ENCODE peak calls at places on chromosomes 16 and 17, in six cellular contexts. One of them, this sample, is unnamed.

GRCh38 chr17:82446124-82446523 is 4.4 kb downstream of the CYBC1 start:
- DNase-seq in astrocyte of the spinal cord: no peak
- DNase-seq in lower leg skin: no peak
- DNase-seq in fibroblast of mammary gland: no peak
- DNase-seq in foreskin fibroblast: no peak
- DNase-seq in nephron progenitor cell: no peak
- DNase-seq in this sample: no peak

GRCh38 chr16:27149986-27150385 is 53.3 kb upstream of the KDM8 start:
- DNase-seq in astrocyte of the spinal cord: no peak
- DNase-seq in lower leg skin: no peak
- DNase-seq in fibroblast of mammary gland: no peak
- DNase-seq in foreskin fibroblast: no peak
- DNase-seq in nephron progenitor cell: no peak
- DNase-seq in this sample: no peak

GRCh38 chr16:64830653-64831052 is 291.2 kb downstream of the CDH11 start:
- DNase-seq in astrocyte of the spinal cord: peak; percentile 38
- DNase-seq in lower leg skin: no peak
- DNase-seq in fibroblast of mammary gland: peak; percentile 38
- DNase-seq in foreskin fibroblast: peak; percentile 61
- DNase-seq in nephron progenitor cell: no peak
- DNase-seq in this sample: peak; percentile 22

GRCh38 chr16:47236716-47237115 is 93.0 kb upstream of the NETO2 start:
- DNase-seq in astrocyte of the spinal cord: no peak
- DNase-seq in lower leg skin: no peak
- DNase-seq in fibroblast of mammary gland: no peak
- DNase-seq in foreskin fibroblast: no peak
- DNase-seq in nephron progenitor cell: no peak
- DNase-seq in this sample: no peak

GRCh38 chr17:48259710-48260291 is 152.2 kb downstream of the SNX11 start:
- DNase-seq in astrocyte of the spinal cord: peak; percentile 72
- DNase-seq in lower leg skin: no peak
- DNase-seq in fibroblast of mammary gland: peak; percentile 43
- DNase-seq in foreskin fibroblast: peak; percentile 64
- DNase-seq in nephron progenitor cell: no peak
- DNase-seq in this sample: peak; percentile 64

GRCh38 chr17:59108400-59109102 is 1.9 kb upstream of the TRIM37 start:
- DNase-seq in astrocyte of the spinal cord: no peak
- DNase-seq in lower leg skin: no peak
- DNase-seq in fibroblast of mammary gland: peak; percentile 2
- DNase-seq in foreskin fibroblast: no peak
- DNase-seq in nephron progenitor cell: no peak
- DNase-seq in this sample: no peak

GRCh38 chr17:52965856-52966255 is 807.3 kb upstream of the CA10 start:
- DNase-seq in astrocyte of the spinal cord: no peak
- DNase-seq in lower leg skin: no peak
- DNase-seq in fibroblast of mammary gland: no peak
- DNase-seq in foreskin fibroblast: no peak
- DNase-seq in nephron progenitor cell: no peak
- DNase-seq in this sample: no peak

GRCh38 chr17:29617125-29617480 is 5.6 kb downstream of the CORO6 start:
- DNase-seq in astrocyte of the spinal cord: peak; percentile 67
- DNase-seq in lower leg skin: peak; percentile 96
- DNase-seq in fibroblast of mammary gland: peak; percentile 70
- DNase-seq in foreskin fibroblast: peak; percentile 89
- DNase-seq in nephron progenitor cell: peak; percentile 82
- DNase-seq in this sample: peak; percentile 72

GRCh38 chr17:61639818-61640217 is 48.8 kb upstream of the NACA2 start:
- DNase-seq in astrocyte of the spinal cord: no peak
- DNase-seq in lower leg skin: no peak
- DNase-seq in fibroblast of mammary gland: no peak
- DNase-seq in foreskin fibroblast: no peak
- DNase-seq in nephron progenitor cell: no peak
- DNase-seq in this sample: no peak

GRCh38 chr17:38604479-38605229 is 1.1 kb downstream of the SRCIN1 start:
- DNase-seq in astrocyte of the spinal cord: no peak
- DNase-seq in lower leg skin: no peak
- DNase-seq in fibroblast of mammary gland: no peak
- DNase-seq in foreskin fibroblast: no peak
- DNase-seq in nephron progenitor cell: peak; percentile 58
- DNase-seq in this sample: no peak

GRCh38 chr17:751269-752001 is 629 bp downstream of the GEMIN4 start:
- DNase-seq in astrocyte of the spinal cord: peak; percentile 34
- DNase-seq in lower leg skin: peak; percentile 89
- DNase-seq in fibroblast of mammary gland: peak; percentile 49
- DNase-seq in foreskin fibroblast: peak; percentile 66
- DNase-seq in nephron progenitor cell: no peak
- DNase-seq in this sample: peak; percentile 47

GRCh38 chr17:66713533-66714042 is 121.3 kb upstream of the CACNG5 start:
- DNase-seq in astrocyte of the spinal cord: no peak
- DNase-seq in lower leg skin: peak; percentile 54
- DNase-seq in fibroblast of mammary gland: no peak
- DNase-seq in foreskin fibroblast: no peak
- DNase-seq in nephron progenitor cell: no peak
- DNase-seq in this sample: no peak

GRCh38 chr17:81440511-81441244 is 45.4 kb downstream of the BAHCC1 start:
- DNase-seq in astrocyte of the spinal cord: no peak
- DNase-seq in lower leg skin: no peak
- DNase-seq in fibroblast of mammary gland: no peak
- DNase-seq in foreskin fibroblast: no peak
- DNase-seq in nephron progenitor cell: peak; percentile 74
- DNase-seq in this sample: no peak
- TF ChIP-seq CTCF in astrocyte of the spinal cord: peak; percentile 58
- TF ChIP-seq CTCF in lower leg skin: no peak
- TF ChIP-seq CTCF in fibroblast of mammary gland: peak; percentile 35
- TF ChIP-seq CTCF in foreskin fibroblast: peak; percentile 43
- TF ChIP-seq CTCF in nephron progenitor cell: peak; percentile 67
- TF ChIP-seq CTCF in this sample: peak; percentile 46

GRCh38 chr17:39687546-39688474 is at the start of gene PGAP3:
- DNase-seq in astrocyte of the spinal cord: peak; percentile 96
- DNase-seq in lower leg skin: peak; percentile 95
- DNase-seq in fibroblast of mammary gland: peak; percentile 86
- DNase-seq in foreskin fibroblast: peak; percentile 93
- DNase-seq in nephron progenitor cell: peak; percentile 88
- DNase-seq in this sample: peak; percentile 91
- TF ChIP-seq CTCF in astrocyte of the spinal cord: no peak
- TF ChIP-seq CTCF in lower leg skin: no peak
- TF ChIP-seq CTCF in fibroblast of mammary gland: no peak
- TF ChIP-seq CTCF in foreskin fibroblast: no peak
- TF ChIP-seq CTCF in nephron progenitor cell: no peak
- TF ChIP-seq CTCF in this sample: no peak

GRCh38 chr16:71627631-71628236 is 1.8 kb downstream of the MARVELD3 start:
- DNase-seq in astrocyte of the spinal cord: no peak
- DNase-seq in lower leg skin: no peak
- DNase-seq in fibroblast of mammary gland: no peak
- DNase-seq in foreskin fibroblast: no peak
- DNase-seq in nephron progenitor cell: no peak
- DNase-seq in this sample: no peak
- TF ChIP-seq CTCF in astrocyte of the spinal cord: no peak
- TF ChIP-seq CTCF in lower leg skin: no peak
- TF ChIP-seq CTCF in fibroblast of mammary gland: no peak
- TF ChIP-seq CTCF in foreskin fibroblast: no peak
- TF ChIP-seq CTCF in nephron progenitor cell: no peak
- TF ChIP-seq CTCF in this sample: no peak

GRCh38 chr17:76122411-76123126 is 18.5 kb downstream of the FOXJ1 start:
- DNase-seq in astrocyte of the spinal cord: no peak
- DNase-seq in lower leg skin: no peak
- DNase-seq in fibroblast of mammary gland: no peak
- DNase-seq in foreskin fibroblast: no peak
- DNase-seq in nephron progenitor cell: no peak
- DNase-seq in this sample: no peak

GRCh38 chr17:76125391-76125675 is 15.7 kb downstream of the FOXJ1 start:
- DNase-seq in astrocyte of the spinal cord: no peak
- DNase-seq in lower leg skin: no peak
- DNase-seq in fibroblast of mammary gland: no peak
- DNase-seq in foreskin fibroblast: no peak
- DNase-seq in nephron progenitor cell: no peak
- DNase-seq in this sample: no peak

GRCh38 chr17:76124582-76125390 is 16.3 kb downstream of the FOXJ1 start:
- DNase-seq in astrocyte of the spinal cord: no peak
- DNase-seq in lower leg skin: no peak
- DNase-seq in fibroblast of mammary gland: peak; percentile 14
- DNase-seq in foreskin fibroblast: no peak
- DNase-seq in nephron progenitor cell: no peak
- DNase-seq in this sample: peak; percentile 21

GRCh38 chr17:76123127-76123499 is 17.9 kb downstream of the FOXJ1 start:
- DNase-seq in astrocyte of the spinal cord: no peak
- DNase-seq in lower leg skin: no peak
- DNase-seq in fibroblast of mammary gland: no peak
- DNase-seq in foreskin fibroblast: no peak
- DNase-seq in nephron progenitor cell: no peak
- DNase-seq in this sample: no peak

GRCh38 chr17:76123749-76124581 is 17.1 kb downstream of the FOXJ1 start:
- DNase-seq in astrocyte of the spinal cord: no peak
- DNase-seq in lower leg skin: no peak
- DNase-seq in fibroblast of mammary gland: no peak
- DNase-seq in foreskin fibroblast: no peak
- DNase-seq in nephron progenitor cell: no peak
- DNase-seq in this sample: no peak
- TF ChIP-seq CTCF in astrocyte of the spinal cord: no peak
- TF ChIP-seq CTCF in lower leg skin: no peak
- TF ChIP-seq CTCF in fibroblast of mammary gland: no peak
- TF ChIP-seq CTCF in foreskin fibroblast: no peak
- TF ChIP-seq CTCF in nephron progenitor cell: no peak
- TF ChIP-seq CTCF in this sample: no peak

GRCh38 chr17:7858487-7858832 is 657 bp downstream of the CYB5D1 start:
- DNase-seq in astrocyte of the spinal cord: no peak
- DNase-seq in lower leg skin: peak; percentile 89
- DNase-seq in fibroblast of mammary gland: peak; percentile 48
- DNase-seq in foreskin fibroblast: peak; percentile 85
- DNase-seq in nephron progenitor cell: peak; percentile 70
- DNase-seq in this sample: peak; percentile 50
- TF ChIP-seq CTCF in astrocyte of the spinal cord: peak; percentile 44
- TF ChIP-seq CTCF in lower leg skin: no peak
- TF ChIP-seq CTCF in fibroblast of mammary gland: peak; percentile 41
- TF ChIP-seq CTCF in foreskin fibroblast: peak; percentile 39
- TF ChIP-seq CTCF in nephron progenitor cell: peak; percentile 53
- TF ChIP-seq CTCF in this sample: peak; percentile 44

DNA sequence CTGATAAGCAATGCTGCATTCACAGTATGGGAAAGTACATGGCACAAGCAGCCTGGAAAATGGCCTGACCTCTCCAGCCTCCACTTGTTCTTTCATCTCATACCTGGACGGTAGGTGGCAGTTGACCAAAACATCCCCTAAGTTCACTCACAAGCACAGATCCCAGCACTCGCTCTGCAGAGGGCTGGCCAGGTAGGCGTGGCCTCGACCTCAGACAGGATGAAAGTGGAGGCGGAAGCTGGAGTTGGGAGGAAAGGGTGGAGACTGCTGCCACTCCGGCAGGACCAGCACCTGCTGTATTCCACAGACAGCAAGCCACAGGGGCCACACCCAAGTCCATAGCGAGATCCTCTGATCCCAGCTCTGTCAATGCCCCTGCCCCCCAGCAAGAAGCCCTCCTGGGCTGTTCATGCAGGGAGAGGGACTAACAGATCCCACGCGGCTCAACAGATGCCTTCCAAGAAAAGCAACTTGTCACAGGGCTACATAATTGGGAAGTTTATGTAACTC is 31.3 kb downstream of the ZCCHC14 start:
- DNase-seq in astrocyte of the spinal cord: peak; percentile 29
- DNase-seq in lower leg skin: peak; percentile 91
- DNase-seq in fibroblast of mammary gland: peak; percentile 54
- DNase-seq in foreskin fibroblast: peak; percentile 31
- DNase-seq in nephron progenitor cell: peak; percentile 75
- DNase-seq in this sample: peak; percentile 39
- TF ChIP-seq CTCF in astrocyte of the spinal cord: no peak
- TF ChIP-seq CTCF in lower leg skin: no peak
- TF ChIP-seq CTCF in fibroblast of mammary gland: peak; percentile 22
- TF ChIP-seq CTCF in foreskin fibroblast: no peak
- TF ChIP-seq CTCF in nephron progenitor cell: peak; percentile 41
- TF ChIP-seq CTCF in this sample: no peak

This sample was measured in fibroblast of pulmonary artery.